ENCODE peak calls at places on chromosomes 12 and 14, in nine cellular contexts. F is heart left ventricle, Z is ovary, C is suprapubic skin, M is adrenal gland, G is IMR-90, U is gastrocnemius medialis, H is endothelial cell of umbilical vein, I is body of pancreas. P is an unnamed sample. For H3K4me1 and H3K27me3, the result is how much of the 10 kb centered on the place peaks cover.

GRCh38 chr14:98182385-98183055 is 1089.5 kb downstream of the BCL11B start:
- DNase-seq in F (no peak), Z (no peak), C (no peak), M (no peak), G (no peak), U (no peak), H (no peak), I (no peak), P (no peak)

GRCh38 chr12:25020621-25021243 is 71.8 kb upstream of the BCAT1 start:
- DNase-seq in F (no peak), Z (no peak), C (no peak), M (no peak), G (no peak), U (no peak), H (no peak), I (no peak), P (no peak)

GRCh38 chr14:70838076-70838475 is 28.8 kb upstream of the MAP3K9 start:
- DNase-seq in F (no peak), Z (no peak), C (no peak), M (no peak), G (no peak), U (no peak), H (no peak), I (no peak), P (no peak)

GRCh38 chr12:57460457-57461325 is 1.1 kb downstream of the GLI1 start:
- DNase-seq in F (peak), Z (no peak), C (no peak), M (no peak), G (no peak), U (no peak), H (no peak), I (no peak), P (no peak)

GRCh38 chr12:57210461-57210860 is 6.1 kb upstream of the NXPH4 start:
- DNase-seq in F (no peak), Z (no peak), C (no peak), M (no peak), G (no peak), U (no peak), H (no peak), I (no peak), P (no peak)

GRCh38 chr12:116403546-116403945 is 126.1 kb upstream of the MED13L start:
- DNase-seq in F (no peak), Z (no peak), C (no peak), M (no peak), G (no peak), U (no peak), H (no peak), I (no peak), P (no peak)

GRCh38 chr12:122064034-122064777 is 14.3 kb upstream of the MLXIP start:
- DNase-seq in F (peak), Z (peak), C (peak), M (peak), G (peak), U (peak), H (peak), I (peak), P (peak)

GRCh38 chr12:31322651-31323248 is 3.2 kb downstream of the SINHCAF start:
- DNase-seq in F (no peak), Z (peak), C (no peak), M (peak), G (peak), U (no peak), H (peak), I (no peak), P (no peak)

GRCh38 chr14:73754911-73755360 is 40.8 kb upstream of the PNMA1 start:
- DNase-seq in F (peak), Z (peak), C (no peak), M (peak), G (peak), U (peak), H (peak), I (no peak), P (peak)

GRCh38 chr14:76710093-76711010 is 50.9 kb upstream of the VASH1 start:
- DNase-seq in F (no peak), Z (peak), C (no peak), M (no peak), G (peak), U (no peak), H (peak), I (peak), P (no peak)

GRCh38 chr12:870378-870777 is 79.1 kb downstream of the RAD52 start:
- DNase-seq in F (no peak), Z (no peak), C (no peak), M (no peak), G (no peak), U (no peak), H (no peak), I (no peak), P (no peak)

GRCh38 chr12:21780786-21781185 is 6.3 kb upstream of the KCNJ8 start:
- DNase-seq in F (no peak), Z (no peak), C (no peak), M (no peak), G (no peak), U (no peak), H (no peak), I (no peak), P (no peak)

GRCh38 chr12:66779466-66779865 is 100.6 kb upstream of the GRIP1 start:
- DNase-seq in F (no peak), Z (no peak), C (no peak), M (no peak), G (no peak), U (no peak), H (no peak), I (no peak), P (no peak)

GRCh38 chr14:77111021-77111420 is 13.0 kb downstream of the CIPC start:
- DNase-seq in F (no peak), Z (no peak), C (no peak), M (no peak), G (no peak), U (no peak), H (peak), I (no peak), P (no peak)

GRCh38 chr14:54788701-54789100 is 113.9 kb downstream of the GCH1 start:
- DNase-seq in F (no peak), Z (no peak), C (no peak), M (no peak), G (no peak), U (no peak), H (no peak), I (no peak), P (no peak)

GRCh38 chr12:101299346-101299745 is 19.4 kb downstream of the UTP20 start:
- DNase-seq in F (no peak), Z (no peak), C (no peak), M (no peak), G (peak), U (no peak), H (no peak), I (no peak), P (no peak)

GRCh38 chr12:88493651-88494050 is 86.6 kb downstream of the KITLG start:
- DNase-seq in F (no peak), Z (no peak), C (no peak), M (no peak), G (peak), U (no peak), H (no peak), I (no peak), P (no peak)

GRCh38 chr14:79483472-79483871 is 727.8 kb downstream of the DIO2 start:
- DNase-seq in F (no peak), Z (no peak), C (no peak), M (no peak), G (peak), U (no peak), H (no peak), I (no peak), P (no peak)

GRCh38 chr14:67553547-67553946 is 20.5 kb downstream of the PLEKHH1 start:
- DNase-seq in F (no peak), Z (no peak), C (peak), M (no peak), G (no peak), U (no peak), H (no peak), I (no peak), P (no peak)

GRCh38 chr12:62660763-62661162 is 194.1 kb downstream of the MON2 start:
- DNase-seq in F (no peak), Z (no peak), C (no peak), M (no peak), G (peak), U (no peak), H (peak), I (no peak), P (no peak)

GRCh38 chr12:88952543-88952942 is 372.3 kb upstream of the KITLG start:
- DNase-seq in F (no peak), Z (no peak), C (no peak), M (peak), G (peak), U (no peak), H (peak), I (peak), P (no peak)

GRCh38 chr14:101194356-101195308 is 291.1 kb upstream of the RTL1 start:
- DNase-seq in F (no peak), Z (peak), C (no peak), M (no peak), G (no peak), U (no peak), H (no peak), I (peak), P (no peak)

GRCh38 chr12:79487386-79488110 is 203.2 kb downstream of the PAWR start:
- DNase-seq in F (no peak), Z (no peak), C (no peak), M (no peak), G (no peak), U (no peak), H (no peak), I (no peak), P (no peak)

GRCh38 chr12:89247541-89247942 is 104.8 kb downstream of the DUSP6 start:
- DNase-seq in F (no peak), Z (no peak), C (no peak), M (no peak), G (peak), U (no peak), H (no peak), I (no peak), P (no peak)

GRCh38 chr14:85336817-85337216 is 193.1 kb upstream of the FLRT2 start:
- DNase-seq in F (no peak), Z (no peak), C (no peak), M (peak), G (no peak), U (no peak), H (peak), I (no peak), P (no peak)

GRCh38 chr12:24427776-24428175 is 478.3 kb upstream of the SOX5 start:
- DNase-seq in F (no peak), Z (no peak), C (no peak), M (no peak), G (no peak), U (no peak), H (no peak), I (no peak), P (no peak)

GRCh38 chr12:132632521-132633228 is 14.1 kb downstream of the P2RX2 start:
- DNase-seq in F (no peak), Z (no peak), C (no peak), M (no peak), G (no peak), U (no peak), H (no peak), I (no peak), P (no peak)

GRCh38 chr12:50066402-50066801 is 9.0 kb downstream of the ASIC1 start:
- DNase-seq in F (no peak), Z (no peak), C (no peak), M (no peak), G (peak), U (no peak), H (no peak), I (no peak), P (no peak)

GRCh38 chr12:111428728-111429175 is 23.0 kb downstream of the SH2B3 start:
- DNase-seq in F (peak), Z (no peak), C (no peak), M (peak), G (no peak), U (no peak), H (peak), I (no peak), P (peak)

GRCh38 chr12:89661706-89662330 is 46.8 kb downstream of the ATP2B1 start:
- DNase-seq in F (no peak), Z (no peak), C (no peak), M (no peak), G (no peak), U (no peak), H (no peak), I (no peak), P (no peak)

GRCh38 chr14:20904393-20905029 is 13.3 kb downstream of the RNASE3 start:
- DNase-seq in F (no peak), Z (no peak), C (no peak), M (no peak), G (no peak), U (peak), H (no peak), I (no peak), P (no peak)

GRCh38 chr14:81400852-81401251 is 728 bp upstream of the STON2 start:
- DNase-seq in F (peak), Z (peak), C (peak), M (peak), G (peak), U (peak), H (no peak), I (no peak), P (no peak)

DNA sequence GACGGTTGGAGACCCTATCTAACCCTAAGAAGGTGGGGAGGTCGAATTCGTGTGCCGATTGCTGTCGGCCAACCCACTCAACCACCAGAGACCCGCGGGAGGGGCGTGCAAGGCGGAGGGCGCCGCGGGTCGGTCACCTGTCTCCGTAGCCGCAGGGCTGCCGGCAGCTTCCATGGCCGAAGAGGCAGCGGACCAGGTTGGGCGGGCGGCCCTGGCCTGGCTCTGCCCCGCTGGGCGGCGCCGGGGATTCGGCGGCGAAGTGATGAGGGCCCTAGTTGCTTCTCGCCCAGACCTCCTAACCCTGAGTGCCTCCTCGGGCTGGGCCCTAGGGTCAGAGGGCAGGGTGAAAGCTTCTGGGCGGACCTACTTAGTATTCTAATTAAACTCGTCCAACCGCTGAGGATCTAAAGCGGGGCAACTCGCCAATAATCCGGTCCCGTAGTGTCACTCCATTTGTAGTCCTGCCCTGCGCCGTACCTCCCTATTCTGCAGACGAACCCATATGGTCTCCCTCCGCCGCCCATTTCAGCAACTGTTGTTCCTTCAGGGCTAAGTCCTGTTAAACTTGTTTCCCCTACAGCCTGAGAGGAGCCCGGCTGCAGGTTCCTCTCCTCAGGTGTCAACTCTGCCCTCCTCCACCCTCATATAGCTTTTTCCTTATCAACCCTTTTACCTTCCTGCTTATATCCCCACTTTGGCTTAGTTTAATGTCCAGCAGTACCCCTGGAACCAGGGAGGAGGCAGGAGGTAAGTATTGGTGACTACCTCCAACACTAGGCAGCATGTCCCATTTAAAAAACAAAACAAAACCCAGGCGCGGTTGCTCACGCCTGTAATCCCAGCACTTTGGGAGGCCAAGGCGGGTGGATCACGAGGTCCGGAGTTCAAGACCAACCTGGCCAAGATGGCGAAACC is at the start of gene PYM1:
- DNase-seq in F (peak), Z (peak), C (peak), M (peak), G (peak), U (peak), H (peak), I (peak), P (peak)
- H3K4me1 ChIP-seq in F (under half), Z (under half), C (half or more), M (under half), G (under half), U (under half), H (under half), I (under half), P (under half)

GRCh38 chr12:14571779-14572178 is 4.1 kb upstream of the PLBD1 start:
- DNase-seq in F (no peak), Z (no peak), C (no peak), M (no peak), G (no peak), U (no peak), H (no peak), I (no peak), P (no peak)

GRCh38 chr12:14570231-14570630 is 2.5 kb upstream of the PLBD1 start:
- DNase-seq in F (no peak), Z (no peak), C (no peak), M (no peak), G (no peak), U (no peak), H (no peak), I (no peak), P (no peak)

GRCh38 chr12:14564336-14564959 is 3.2 kb downstream of the PLBD1 start:
- DNase-seq in F (no peak), Z (no peak), C (no peak), M (no peak), G (no peak), U (no peak), H (no peak), I (no peak), P (no peak)

GRCh38 chr12:14563051-14563450 is 4.6 kb downstream of the PLBD1 start:
- DNase-seq in F (no peak), Z (no peak), C (no peak), M (no peak), G (no peak), U (no peak), H (no peak), I (no peak), P (no peak)

DNA sequence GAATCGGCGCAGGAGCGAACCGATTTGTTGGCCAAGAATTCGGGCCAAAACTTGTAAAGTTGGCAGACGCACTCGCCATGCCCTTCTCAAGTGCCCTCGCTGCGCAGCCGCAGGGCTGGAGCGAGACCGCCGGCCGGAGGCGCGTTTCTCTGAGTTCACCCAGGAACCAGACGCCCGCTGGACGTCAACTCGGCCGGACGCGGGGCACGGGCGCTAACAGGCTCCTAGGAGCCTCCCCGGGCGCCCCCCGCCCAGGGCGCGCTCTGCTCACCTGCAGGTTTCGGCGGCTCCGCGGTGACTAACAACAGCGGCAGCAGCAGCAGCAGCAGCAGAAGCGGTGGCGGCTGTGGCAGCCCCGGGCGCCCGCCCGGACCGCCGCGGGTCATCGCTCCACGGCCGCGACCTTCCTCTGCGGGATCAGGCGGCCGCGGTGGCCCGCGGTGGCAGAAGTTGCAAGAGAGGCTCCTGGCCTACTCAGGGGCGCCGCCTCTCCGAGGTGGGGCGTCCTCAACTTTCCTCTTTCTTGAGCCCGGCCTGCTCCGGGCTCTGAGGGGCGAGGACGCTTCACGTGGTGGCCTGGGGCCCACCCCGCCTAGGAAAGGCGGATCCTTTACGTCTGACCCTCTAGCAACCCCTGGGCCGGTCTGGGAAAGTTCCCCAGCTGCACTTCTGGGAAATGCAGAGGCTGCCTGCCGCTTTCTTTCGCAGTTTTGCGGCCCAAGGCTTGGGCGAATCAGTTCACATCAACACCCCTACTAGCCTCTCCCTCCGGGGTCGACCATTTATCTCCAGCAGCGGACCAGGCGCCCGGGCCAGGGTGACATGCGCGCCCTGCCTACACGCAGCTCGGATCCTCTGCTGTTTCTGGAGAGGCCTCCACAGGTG is at the start of gene PLBD1:
- DNase-seq in F (peak), Z (peak), C (peak), M (peak), G (no peak), U (peak), H (peak), I (peak), P (peak)
- TF ChIP-seq POLR2A in F (no peak), Z (no peak), C (no peak), M (peak), G (no peak), U (peak), H (no peak), I (peak), P (peak)

DNA sequence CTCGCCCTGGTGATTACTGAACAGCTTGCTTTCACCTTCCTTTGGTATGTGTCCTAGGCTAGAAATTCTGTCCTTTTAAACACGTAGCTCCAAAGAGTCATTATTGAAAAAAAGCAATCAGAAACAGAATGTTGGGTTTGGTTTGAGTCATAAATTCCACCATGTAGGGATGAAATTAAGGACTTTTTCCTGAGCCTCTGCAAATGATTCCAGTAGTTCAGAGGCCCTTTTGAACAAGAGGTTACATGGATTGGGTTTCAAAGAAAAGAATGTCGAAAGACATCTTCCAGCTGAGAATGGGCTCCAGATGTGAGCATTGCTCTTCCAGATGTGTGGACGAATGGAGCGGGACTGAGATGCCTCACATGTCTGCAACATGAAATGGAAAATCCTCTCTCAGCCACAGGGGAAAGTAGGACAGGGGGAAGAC is 23.5 kb upstream of the EMP1 start:
- DNase-seq in F (no peak), Z (no peak), C (no peak), M (no peak), G (peak), U (peak), H (no peak), I (no peak), P (no peak)
- H3K27me3 ChIP-seq in F (under half), Z (under half), C (under half), M (under half), G (under half), U (under half), H (under half), I (under half), P (under half)

DNA sequence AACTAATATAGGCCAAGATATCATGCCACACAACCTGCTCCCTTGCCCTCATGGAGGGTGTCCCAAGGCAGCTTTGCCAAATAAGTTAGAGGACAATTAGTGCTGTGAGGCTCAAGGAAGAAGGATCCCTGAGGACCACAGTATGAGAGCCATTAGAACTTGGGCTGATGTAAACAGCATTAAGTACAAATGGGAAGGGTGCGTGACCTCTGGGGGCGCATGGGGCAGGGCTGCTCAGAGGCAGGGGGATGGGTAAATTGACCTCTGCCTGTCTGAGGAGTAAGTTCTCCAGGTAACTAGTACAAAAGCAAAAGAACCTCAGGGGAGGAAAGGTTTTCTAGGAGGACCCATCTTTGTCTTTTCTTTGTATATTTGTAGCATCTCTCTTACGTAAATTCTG is 16.2 kb upstream of the VWF start:
- DNase-seq in F (no peak), Z (no peak), C (no peak), M (no peak), G (no peak), U (no peak), H (no peak), I (no peak), P (no peak)
- H3K4me1 ChIP-seq in F (under half), Z (under half), C (under half), M (under half), G (under half), U (under half), H (under half), I (under half), P (under half)

GRCh38 chr12:30169839-30170591 is 386.3 kb upstream of the TMTC1 start:
- DNase-seq in F (no peak), Z (no peak), C (no peak), M (no peak), G (no peak), U (no peak), H (no peak), I (no peak), P (no peak)
- TF ChIP-seq POLR2A in F (no peak), Z (no peak), C (no peak), M (no peak), G (no peak), U (no peak), H (no peak), I (no peak), P (no peak)

GRCh38 chr14:31026076-31026394 is at the start of gene STRN3:
- DNase-seq in F (no peak), Z (no peak), C (no peak), M (no peak), G (no peak), U (no peak), H (no peak), I (no peak), P (no peak)
- H3K27me3 ChIP-seq in F (under half), Z (under half), C (under half), M (under half), G (under half), U (under half), H (under half), I (under half), P (under half)

GRCh38 chr12:109727746-109728726 is 14.4 kb downstream of the FAM222A start:
- DNase-seq in F (peak), Z (no peak), C (peak), M (peak), G (no peak), U (no peak), H (no peak), I (no peak), P (no peak)
- H3K4me1 ChIP-seq in F (under half), Z (under half), C (under half), M (under half), G (under half), U (under half), H (under half), I (half or more), P (under half)

P was measured in Peyer's patch.